ENCODE peak calls at places on chromosome 14, in seven cellular contexts. One of them, this sample, is unnamed.
A peak's percentile ranks its signal among the peaks of the same experiment; 100 is the strongest.

GRCh38 chr14:62017651-62018230 is 255.5 kb downstream of the SNAPC1 start:
- DNase-seq in LoVo: no peak
- DNase-seq in skeletal muscle cell: no peak
- DNase-seq in HS-5: no peak
- DNase-seq in memory B cell: no peak
- DNase-seq in GM04504: no peak
- DNase-seq in ovary: no peak
- DNase-seq in this sample: no peak

GRCh38 chr14:103367995-103368394 is 17.2 kb upstream of the MARK3 start:
- DNase-seq in memory B cell: no peak
- DNase-seq in HS-5: no peak
- DNase-seq in GM04504: no peak
- DNase-seq in ovary: no peak
- DNase-seq in skeletal muscle cell: no peak
- DNase-seq in LoVo: no peak
- DNase-seq in this sample: no peak

GRCh38 chr14:56273151-56273550 is 154.9 kb downstream of the PELI2 start:
- DNase-seq in HS-5: peak; percentile 50
- DNase-seq in ovary: no peak
- DNase-seq in skeletal muscle cell: peak; percentile 58
- DNase-seq in memory B cell: no peak
- DNase-seq in GM04504: peak; percentile 71
- DNase-seq in LoVo: no peak
- DNase-seq in this sample: no peak

GRCh38 chr14:56949828-56950227 is 139.5 kb upstream of the OTX2 start:
- DNase-seq in memory B cell: no peak
- DNase-seq in skeletal muscle cell: no peak
- DNase-seq in LoVo: peak; percentile 58
- DNase-seq in HS-5: no peak
- DNase-seq in GM04504: no peak
- DNase-seq in ovary: no peak
- DNase-seq in this sample: no peak

GRCh38 chr14:23079716-23080115 is 15.2 kb downstream of the ACIN1 start:
- DNase-seq in GM04504: no peak
- DNase-seq in skeletal muscle cell: no peak
- DNase-seq in memory B cell: no peak
- DNase-seq in LoVo: no peak
- DNase-seq in ovary: no peak
- DNase-seq in HS-5: no peak
- DNase-seq in this sample: no peak

GRCh38 chr14:76349993-76350392 is 25.9 kb upstream of the ESRRB start:
- DNase-seq in GM04504: no peak
- DNase-seq in memory B cell: no peak
- DNase-seq in ovary: no peak
- DNase-seq in LoVo: no peak
- DNase-seq in HS-5: no peak
- DNase-seq in skeletal muscle cell: no peak
- DNase-seq in this sample: no peak

GRCh38 chr14:47438650-47439140 is 236.7 kb downstream of the MDGA2 start:
- DNase-seq in memory B cell: no peak
- DNase-seq in skeletal muscle cell: no peak
- DNase-seq in GM04504: no peak
- DNase-seq in ovary: no peak
- DNase-seq in HS-5: peak; percentile 78
- DNase-seq in LoVo: no peak
- DNase-seq in this sample: no peak

GRCh38 chr14:79809849-79810612 is 401.3 kb downstream of the DIO2 start:
- DNase-seq in GM04504: no peak
- DNase-seq in ovary: no peak
- DNase-seq in skeletal muscle cell: no peak
- DNase-seq in memory B cell: no peak
- DNase-seq in HS-5: no peak
- DNase-seq in LoVo: peak; percentile 8
- DNase-seq in this sample: peak; percentile 15

GRCh38 chr14:42606839-42607238 is 1000.2 kb downstream of the LRFN5 start:
- DNase-seq in GM04504: no peak
- DNase-seq in skeletal muscle cell: no peak
- DNase-seq in LoVo: no peak
- DNase-seq in ovary: no peak
- DNase-seq in memory B cell: no peak
- DNase-seq in HS-5: no peak
- DNase-seq in this sample: no peak

GRCh38 chr14:99497341-99497740 is 16.1 kb downstream of the CCNK start:
- DNase-seq in memory B cell: no peak
- DNase-seq in HS-5: no peak
- DNase-seq in GM04504: no peak
- DNase-seq in skeletal muscle cell: no peak
- DNase-seq in ovary: no peak
- DNase-seq in LoVo: no peak
- DNase-seq in this sample: no peak

GRCh38 chr14:79659995-79660975 is 551.0 kb downstream of the DIO2 start:
- DNase-seq in LoVo: no peak
- DNase-seq in ovary: no peak
- DNase-seq in skeletal muscle cell: no peak
- DNase-seq in GM04504: no peak
- DNase-seq in memory B cell: no peak
- DNase-seq in HS-5: no peak
- DNase-seq in this sample: no peak

GRCh38 chr14:62691613-62692489 is 353.4 kb downstream of the KCNH5 start:
- DNase-seq in skeletal muscle cell: peak; percentile 45
- DNase-seq in memory B cell: no peak
- DNase-seq in ovary: no peak
- DNase-seq in GM04504: peak; percentile 46
- DNase-seq in HS-5: peak; percentile 40
- DNase-seq in LoVo: peak; percentile 90
- DNase-seq in this sample: no peak

GRCh38 chr14:67395876-67396189 is 16.1 kb downstream of the PLEK2 start:
- DNase-seq in skeletal muscle cell: no peak
- DNase-seq in ovary: no peak
- DNase-seq in memory B cell: no peak
- DNase-seq in GM04504: no peak
- DNase-seq in HS-5: no peak
- DNase-seq in LoVo: no peak
- DNase-seq in this sample: no peak

GRCh38 chr14:55097894-55098560 is 31.0 kb upstream of the LGALS3 start:
- DNase-seq in HS-5: no peak
- DNase-seq in memory B cell: peak; percentile 21
- DNase-seq in LoVo: no peak
- DNase-seq in ovary: no peak
- DNase-seq in skeletal muscle cell: no peak
- DNase-seq in GM04504: no peak
- DNase-seq in this sample: no peak

GRCh38 chr14:21022686-21023085 is 2.2 kb downstream of the NDRG2 start:
- DNase-seq in GM04504: no peak
- DNase-seq in skeletal muscle cell: no peak
- DNase-seq in LoVo: no peak
- DNase-seq in HS-5: no peak
- DNase-seq in memory B cell: no peak
- DNase-seq in ovary: no peak
- DNase-seq in this sample: no peak

GRCh38 chr14:26598672-26599131 is 869 bp upstream of the NOVA1 start:
- DNase-seq in ovary: no peak
- DNase-seq in skeletal muscle cell: no peak
- DNase-seq in memory B cell: no peak
- DNase-seq in HS-5: no peak
- DNase-seq in GM04504: no peak
- DNase-seq in LoVo: no peak
- DNase-seq in this sample: no peak

GRCh38 chr14:66082009-66082408 is 404.2 kb upstream of the CCDC196 start:
- DNase-seq in GM04504: no peak
- DNase-seq in HS-5: no peak
- DNase-seq in memory B cell: no peak
- DNase-seq in skeletal muscle cell: no peak
- DNase-seq in ovary: no peak
- DNase-seq in LoVo: no peak
- DNase-seq in this sample: no peak

GRCh38 chr14:38129192-38129591 is 78.5 kb upstream of the SSTR1 start:
- DNase-seq in LoVo: no peak
- DNase-seq in GM04504: no peak
- DNase-seq in HS-5: no peak
- DNase-seq in skeletal muscle cell: no peak
- DNase-seq in ovary: no peak
- DNase-seq in memory B cell: no peak
- DNase-seq in this sample: no peak

GRCh38 chr14:53670701-53671100 is 285.9 kb downstream of the BMP4 start:
- DNase-seq in LoVo: peak; percentile 25
- DNase-seq in skeletal muscle cell: peak; percentile 80
- DNase-seq in GM04504: peak; percentile 2
- DNase-seq in ovary: no peak
- DNase-seq in HS-5: peak; percentile 60
- DNase-seq in memory B cell: no peak
- DNase-seq in this sample: no peak

GRCh38 chr14:24734917-24735500 is 101.0 kb upstream of the GZMB start:
- DNase-seq in LoVo: peak; percentile 64
- DNase-seq in GM04504: peak; percentile 9
- DNase-seq in ovary: no peak
- DNase-seq in memory B cell: no peak
- DNase-seq in skeletal muscle cell: peak; percentile 35
- DNase-seq in HS-5: peak; percentile 47
- DNase-seq in this sample: peak; percentile 52

GRCh38 chr14:58072288-58073071 is 79.5 kb downstream of the ARMH4 start:
- DNase-seq in GM04504: peak; percentile 35
- DNase-seq in skeletal muscle cell: peak; percentile 15
- DNase-seq in LoVo: peak; percentile 71
- DNase-seq in ovary: peak; percentile 41
- DNase-seq in memory B cell: peak; percentile 26
- DNase-seq in HS-5: peak; percentile 11
- DNase-seq in this sample: peak; percentile 63

GRCh38 chr14:90641111-90642010 is 174.9 kb downstream of the TTC7B start:
- DNase-seq in LoVo: no peak
- DNase-seq in GM04504: no peak
- DNase-seq in ovary: no peak
- DNase-seq in skeletal muscle cell: no peak
- DNase-seq in memory B cell: no peak
- DNase-seq in HS-5: no peak
- DNase-seq in this sample: no peak

GRCh38 chr14:62736426-62737043 is 308.7 kb downstream of the KCNH5 start:
- DNase-seq in ovary: no peak
- DNase-seq in LoVo: no peak
- DNase-seq in HS-5: no peak
- DNase-seq in skeletal muscle cell: no peak
- DNase-seq in memory B cell: no peak
- DNase-seq in GM04504: no peak
- DNase-seq in this sample: no peak

GRCh38 chr14:87999282-87999681 is 5.7 kb upstream of the GPR65 start:
- DNase-seq in skeletal muscle cell: no peak
- DNase-seq in memory B cell: no peak
- DNase-seq in GM04504: no peak
- DNase-seq in ovary: no peak
- DNase-seq in HS-5: no peak
- DNase-seq in LoVo: no peak
- DNase-seq in this sample: peak; percentile 65

GRCh38 chr14:92527724-92528123 is 14.1 kb downstream of the RIN3 start:
- DNase-seq in ovary: no peak
- DNase-seq in LoVo: no peak
- DNase-seq in skeletal muscle cell: no peak
- DNase-seq in GM04504: no peak
- DNase-seq in memory B cell: no peak
- DNase-seq in HS-5: no peak
- DNase-seq in this sample: no peak

GRCh38 chr14:29242755-29243340 is 476.3 kb downstream of the FOXG1 start:
- DNase-seq in HS-5: no peak
- DNase-seq in GM04504: no peak
- DNase-seq in LoVo: no peak
- DNase-seq in memory B cell: no peak
- DNase-seq in skeletal muscle cell: no peak
- DNase-seq in ovary: no peak
- DNase-seq in this sample: no peak

GRCh38 chr14:92258934-92259333 is 64.0 kb upstream of the SLC24A4 start:
- DNase-seq in GM04504: no peak
- DNase-seq in skeletal muscle cell: no peak
- DNase-seq in ovary: no peak
- DNase-seq in LoVo: no peak
- DNase-seq in HS-5: no peak
- DNase-seq in memory B cell: no peak
- DNase-seq in this sample: no peak

GRCh38 chr14:24943024-24943423 is 106.9 kb downstream of the STXBP6 start:
- DNase-seq in LoVo: no peak
- DNase-seq in ovary: no peak
- DNase-seq in GM04504: no peak
- DNase-seq in memory B cell: no peak
- DNase-seq in skeletal muscle cell: no peak
- DNase-seq in HS-5: no peak
- DNase-seq in this sample: no peak

GRCh38 chr14:90758959-90759358 is 57.3 kb downstream of the TTC7B start:
- DNase-seq in LoVo: no peak
- DNase-seq in ovary: peak; percentile 57
- DNase-seq in HS-5: no peak
- DNase-seq in memory B cell: peak; percentile 32
- DNase-seq in GM04504: no peak
- DNase-seq in skeletal muscle cell: peak; percentile 22
- DNase-seq in this sample: no peak

GRCh38 chr14:99395904-99396530 is 84.6 kb downstream of the SETD3 start:
- DNase-seq in ovary: no peak
- DNase-seq in GM04504: no peak
- DNase-seq in skeletal muscle cell: peak; percentile 31
- DNase-seq in HS-5: peak; percentile 3
- DNase-seq in LoVo: no peak
- DNase-seq in memory B cell: no peak
- DNase-seq in this sample: no peak

This sample was measured in AML-193.